ENCODE peak calls at places on chromosome 1, in seven cellular contexts. J is stromal cell of bone marrow; X is sciatic nerve; P is activated CD4-positive, alpha-beta T cell treated with anti-CD3 and anti-CD28 coated beads, Interleukin-2, amount 50 U/mL, for 1 hour; V is left cardiac atrium; B is PC-3; W is NCI-H187. D is an unnamed sample.

GRCh38 chr1:207745839-207746767 is 5.8 kb upstream of the CD46 start:
- DNase-seq in B (peak), P (no peak), X (no peak), J (no peak), W (no peak), V (no peak), D (no peak)

GRCh38 chr1:159212596-159212995 is 7.9 kb downstream of the ACKR1 start:
- DNase-seq in B (no peak), W (no peak), V (no peak), J (no peak), P (no peak), X (no peak), D (no peak)

GRCh38 chr1:184900507-184900906 is 73.8 kb downstream of the NIBAN1 start:
- DNase-seq in W (no peak), P (no peak), J (no peak), V (no peak), B (no peak), X (no peak), D (no peak)

GRCh38 chr1:84998642-84999280 is 1.8 kb upstream of the MCOLN2 start:
- DNase-seq in V (no peak), B (peak), J (no peak), X (no peak), W (no peak), P (peak), D (no peak)

GRCh38 chr1:66262233-66262632 is 271.7 kb upstream of the SGIP1 start:
- DNase-seq in V (no peak), P (no peak), B (peak), W (no peak), X (no peak), J (no peak), D (peak)

GRCh38 chr1:22273686-22274681 is 131.1 kb upstream of the WNT4 start:
- DNase-seq in V (no peak), J (no peak), W (no peak), X (no peak), P (no peak), B (peak), D (no peak)

GRCh38 chr1:234980657-234981396 is 147.8 kb downstream of the TOMM20 start:
- DNase-seq in P (peak), X (peak), W (no peak), V (peak), B (peak), J (peak), D (no peak)

GRCh38 chr1:61644303-61644702 is 80.6 kb downstream of the TM2D1 start:
- DNase-seq in B (no peak), J (no peak), V (no peak), X (no peak), W (no peak), P (no peak), D (no peak)

GRCh38 chr1:154750681-154751665 is 119.1 kb downstream of the KCNN3 start:
- DNase-seq in V (no peak), P (no peak), W (peak), J (no peak), X (peak), B (no peak), D (no peak)